ENCODE peak calls at places on chromosomes 5 and 9, in nine cellular contexts. A is NAMALWA; B is fibroblast of mammary gland; U is stimulated activated CD4-positive, alpha-beta T cell treated with anti-CD3 and anti-CD28 coated beads, Interleukin-1b, Interleukin-23, amount 100 ng/mL, for 4 hours; S is H9; I is HT-29; Y is caudate nucleus; K is CD8-positive, alpha-beta T cell; V is HTR-8/SVneo. E is an unnamed sample.
A peak's percentile ranks its signal among the peaks of the same experiment; 100 is the strongest.

GRCh38 chr9:6845128-6845826 is 87.5 kb downstream of the KDM4C start:
- DNase-seq in V (no peak), Y (no peak), K (no peak), B (no peak), I (no peak), A (no peak), U (no peak), S (no peak), E (no peak)

GRCh38 chr5:104817127-104817526 is 1254.5 kb upstream of the NUDT12 start:
- DNase-seq in U (no peak), Y (no peak), K (no peak), A (no peak), B (no peak), I (no peak), V (no peak), S (no peak), E (no peak)

GRCh38 chr9:82621446-82621845 is 441.5 kb downstream of the RASEF start:
- DNase-seq in A (no peak), I (no peak), K (no peak), V (no peak), B (no peak), S (no peak), U (no peak), Y (no peak), E (no peak)

GRCh38 chr9:133429641-133430161 is 7.5 kb downstream of the ADAMTS13 start:
- DNase-seq in Y (no peak), S (peak; percentile 87), I (no peak), B (no peak), A (no peak), U (no peak), V (peak; percentile 36), K (no peak), E (no peak)

GRCh38 chr5:120053841-120054240 is 410.3 kb upstream of the PRR16 start:
- DNase-seq in K (no peak), S (no peak), A (no peak), U (no peak), Y (no peak), V (no peak), B (peak; percentile 40), I (no peak), E (no peak)

GRCh38 chr9:109319631-109320233 is 1.1 kb downstream of the EPB41L4B start:
- DNase-seq in S (no peak), K (no peak), A (no peak), I (no peak), Y (no peak), U (no peak), B (no peak), V (no peak), E (no peak)

GRCh38 chr5:59758566-59758965 is 135.0 kb downstream of the PDE4D start:
- DNase-seq in Y (no peak), I (peak; percentile 51), S (no peak), B (no peak), K (no peak), V (no peak), U (no peak), A (no peak), E (no peak)

GRCh38 chr5:60482301-60482700 is 217.7 kb downstream of the DEPDC1B start:
- DNase-seq in S (no peak), U (no peak), B (no peak), I (no peak), K (no peak), A (peak; percentile 8), Y (no peak), V (no peak), E (no peak)

GRCh38 chr9:120416816-120417427 is 163.0 kb downstream of the CDK5RAP2 start:
- DNase-seq in K (no peak), B (no peak), Y (no peak), I (no peak), S (no peak), V (no peak), A (no peak), U (no peak), E (no peak)